ENCODE peak calls at places on chromosomes 16 and 17, in six cellular contexts. Y, C, P, U, E and W are unnamed samples.

GRCh38 chr17:42985225-42985624 is 4.9 kb downstream of the RUNDC1 start:
- DNase-seq in C (no peak), U (no peak), E (no peak), P (no peak), Y (no peak), W (no peak)

GRCh38 chr16:67537636-67538591 is 9.3 kb downstream of the RIPOR1 start:
- DNase-seq in Y (no peak), U (no peak), P (peak; percentile 58), E (peak; percentile 85), C (peak; percentile 52), W (no peak)

GRCh38 chr16:77943770-77944169 is 78.6 kb upstream of the CLEC3A start:
- DNase-seq in P (no peak), C (no peak), E (no peak), Y (no peak), U (no peak), W (no peak)

GRCh38 chr17:71855000-71855399 is 265.8 kb upstream of the SOX9 start:
- DNase-seq in P (no peak), U (no peak), Y (no peak), E (peak; percentile 81), C (no peak), W (no peak)

GRCh38 chr16:6988846-6989245 is 343.8 kb upstream of the RBFOX1 start:
- DNase-seq in Y (no peak), E (no peak), U (no peak), P (no peak), C (no peak), W (no peak)

GRCh38 chr17:74493381-74493833 is 27.0 kb downstream of the CD300A start:
- DNase-seq in E (peak; percentile 81), C (peak; percentile 94), P (peak; percentile 78), U (peak; percentile 58), Y (no peak), W (peak; percentile 73)

GRCh38 chr17:67514998-67515397 is 137.9 kb downstream of the PITPNC1 start:
- DNase-seq in U (no peak), E (no peak), Y (no peak), P (no peak), C (peak; percentile 42), W (no peak)

GRCh38 chr17:40415390-40415789 is 2.3 kb downstream of the TOP2A start:
- DNase-seq in P (no peak), U (no peak), E (peak; percentile 49), Y (no peak), C (peak; percentile 64), W (no peak)

GRCh38 chr16:12426122-12426521 is 377.6 kb downstream of the CPPED1 start:
- DNase-seq in U (no peak), Y (no peak), E (peak; percentile 54), P (no peak), C (no peak), W (no peak)

GRCh38 chr16:89949121-89949742 is 677 bp downstream of the DEF8 start:
- DNase-seq in E (peak; percentile 73), U (no peak), Y (no peak), C (peak; percentile 25), P (no peak), W (no peak)

GRCh38 chr17:60169921-60170817 is 20.4 kb downstream of the CA4 start:
- DNase-seq in Y (no peak), U (no peak), P (no peak), E (no peak), C (no peak), W (peak; percentile 62)

DNA sequence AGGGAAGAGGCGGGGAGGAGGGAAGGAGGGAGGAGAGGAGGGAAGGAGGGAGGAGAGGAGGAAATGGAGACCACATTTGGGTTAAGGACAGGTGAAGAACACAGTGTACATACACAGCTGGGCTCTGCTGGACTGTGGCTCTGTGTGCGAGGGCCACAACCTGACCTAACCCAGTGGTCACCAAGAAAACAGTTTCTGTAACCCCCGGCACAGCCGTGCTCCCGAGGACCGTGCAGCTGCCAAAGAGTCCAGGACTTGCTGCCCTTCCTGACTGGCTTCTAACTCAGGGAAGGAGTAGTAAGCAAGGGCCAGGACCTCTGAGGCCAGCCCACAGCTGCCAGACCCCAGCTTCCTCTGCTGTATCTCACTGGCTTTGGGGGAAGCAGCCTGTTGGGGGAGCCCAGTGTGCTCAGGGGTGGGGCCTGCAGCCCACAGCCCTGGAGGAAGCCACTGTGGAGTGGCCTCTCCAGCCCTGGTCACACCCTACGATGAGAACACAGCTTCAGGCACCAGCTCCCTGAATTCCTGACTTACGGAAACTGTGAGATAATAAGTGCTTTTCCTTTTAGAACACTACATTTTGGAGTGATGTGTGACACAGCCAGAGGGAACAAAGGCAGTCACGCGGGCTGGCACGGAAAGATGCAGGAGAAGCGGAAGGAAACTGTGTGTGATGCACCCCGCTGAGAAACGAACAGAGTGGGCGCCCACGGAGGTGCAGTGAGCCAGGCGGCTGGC is 32.3 kb downstream of the SLC7A5 start:
- DNase-seq in Y (no peak), C (no peak), U (no peak), E (no peak), P (no peak), W (no peak)
- H3K4me3 ChIP-seq in Y (no peak overlapping the region), C (no peak overlapping the region), U (no peak overlapping the region), E (no peak overlapping the region), P (no peak overlapping the region), W (no peak overlapping the region)

DNA sequence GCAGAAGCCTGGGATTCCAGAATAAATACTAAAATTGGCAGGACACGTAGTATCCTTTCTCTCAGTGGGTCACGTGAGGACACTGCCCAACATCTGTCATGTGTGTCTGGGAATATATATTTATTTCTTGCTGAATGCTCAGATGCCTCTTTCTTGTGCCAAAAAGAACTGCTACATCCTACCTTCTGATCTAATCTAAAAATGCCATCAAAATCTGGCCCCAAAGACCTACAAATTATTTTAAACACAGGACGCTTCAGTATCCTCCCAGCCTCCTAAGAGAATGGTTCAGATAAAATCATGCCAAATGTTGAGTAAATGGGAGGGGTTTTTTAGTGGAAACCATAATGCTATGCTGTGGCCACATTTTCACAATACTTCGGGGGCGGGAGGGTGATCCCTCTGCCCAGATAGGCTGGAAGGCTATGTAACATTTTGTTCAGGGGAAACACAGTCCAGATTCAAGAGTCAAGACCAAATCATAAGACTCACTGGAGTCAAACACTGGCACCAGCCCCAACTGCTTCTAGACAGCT is 22.9 kb upstream of the CORO6 start:
- DNase-seq in C (no peak), E (peak; percentile 55), Y (peak; percentile 95), U (peak; percentile 78), P (peak; percentile 42), W (peak; percentile 35)
- TF ChIP-seq POLR2AphosphoS5 in C (no peak), E (no peak), Y (peak; percentile 52), U (peak; percentile 57), P (peak; percentile 35), W (no peak)

GRCh38 chr16:52861614-52862022 is 191.1 kb downstream of the CHD9NB start:
- DNase-seq in E (peak; percentile 5), U (no peak), Y (peak; percentile 81), C (peak; percentile 71), P (no peak), W (no peak)
- TF ChIP-seq CTCF in E (no peak), U (no peak), Y (no peak), C (peak; percentile 72), P (no peak), W (no peak)

GRCh38 chr17:80270104-80270503 is 9.5 kb downstream of the RNF213 start:
- DNase-seq in Y (no peak), P (no peak), E (no peak), U (no peak), C (peak; percentile 76), W (no peak)
- H3K4me3 ChIP-seq in Y (no peak overlapping the region), P (no peak overlapping the region), E (no peak overlapping the region), U (no peak overlapping the region), C (no peak overlapping the region), W (no peak overlapping the region)